ENCODE peak calls at places on chromosomes 12 and 14, in eight cellular contexts. M is adrenal gland, J is gastrocnemius medialis, U is tibial nerve, K is Peyer's patch, C is Panc1, Q is neural progenitor cell, W is transverse colon. N is an unnamed sample.
A peak's percentile ranks its signal among the peaks of the same experiment; 100 is the strongest.

GRCh38 chr12:76037130-76038105 is 5.8 kb upstream of the PHLDA1 start:
- DNase-seq in M (peak; percentile 35), J (no peak), U (peak; percentile 48), K (no peak), C (no peak), Q (peak; percentile 83), W (no peak), N (no peak)

GRCh38 chr14:34475163-34475562 is 13.1 kb upstream of the SPTSSA start:
- DNase-seq in M (no peak), J (no peak), U (no peak), K (no peak), C (no peak), Q (no peak), W (no peak), N (no peak)

GRCh38 chr14:51636109-51636508 is 15.6 kb upstream of the FRMD6 start:
- DNase-seq in M (no peak), J (no peak), U (no peak), K (no peak), C (no peak), Q (no peak), W (no peak), N (no peak)

GRCh38 chr14:99524091-99524661 is 43.0 kb downstream of the CCNK start:
- DNase-seq in M (no peak), J (no peak), U (no peak), K (no peak), C (no peak), Q (no peak), W (peak; percentile 41), N (no peak)

GRCh38 chr12:13205809-13206559 is 9.5 kb downstream of the EMP1 start:
- DNase-seq in M (no peak), J (no peak), U (no peak), K (no peak), C (no peak), Q (no peak), W (no peak), N (no peak)

GRCh38 chr14:51293149-51293925 is 53.3 kb downstream of the TMX1 start:
- DNase-seq in M (peak; percentile 18), J (peak; percentile 15), U (peak; percentile 20), K (no peak), C (no peak), Q (no peak), W (no peak), N (peak; percentile 92)

GRCh38 chr14:87628129-87628528 is 364.9 kb downstream of the GALC start:
- DNase-seq in M (no peak), J (no peak), U (peak; percentile 52), K (no peak), C (no peak), Q (peak; percentile 90), W (no peak), N (peak; percentile 66)

GRCh38 chr12:132523576-132524331 is 33.8 kb downstream of the FBRSL1 start:
- DNase-seq in M (peak; percentile 73), J (peak; percentile 16), U (peak; percentile 78), K (peak; percentile 81), C (peak; percentile 17), Q (peak; percentile 75), W (peak; percentile 73), N (no peak)

GRCh38 chr14:76937181-76938091 is 91.1 kb downstream of the IRF2BPL start:
- DNase-seq in M (no peak), J (no peak), U (no peak), K (no peak), C (no peak), Q (peak; percentile 78), W (peak; percentile 30), N (no peak)

GRCh38 chr14:102158797-102159196 is 19.1 kb downstream of the WDR20 start:
- DNase-seq in M (no peak), J (no peak), U (no peak), K (no peak), C (no peak), Q (no peak), W (no peak), N (no peak)

GRCh38 chr14:44339256-44339655 is 167.8 kb downstream of the FSCB start:
- DNase-seq in M (no peak), J (no peak), U (no peak), K (no peak), C (no peak), Q (no peak), W (no peak), N (no peak)

GRCh38 chr14:95294320-95294719 is 25.4 kb downstream of the CLMN start:
- DNase-seq in M (no peak), J (no peak), U (no peak), K (no peak), C (no peak), Q (no peak), W (no peak), N (no peak)

GRCh38 chr12:118052324-118053070 is 8.5 kb downstream of the WSB2 start:
- DNase-seq in M (peak; percentile 79), J (peak; percentile 76), U (peak; percentile 83), K (peak; percentile 78), C (peak; percentile 96), Q (no peak), W (peak; percentile 86), N (no peak)

GRCh38 chr12:56282030-56282429 is 15.3 kb downstream of the COQ10A start:
- DNase-seq in M (no peak), J (no peak), U (no peak), K (no peak), C (no peak), Q (no peak), W (no peak), N (no peak)

GRCh38 chr12:41532072-41532471 is 344.0 kb downstream of the PDZRN4 start:
- DNase-seq in M (no peak), J (no peak), U (no peak), K (no peak), C (no peak), Q (no peak), W (no peak), N (no peak)

GRCh38 chr14:99755068-99755405 is 38.2 kb upstream of the EML1 start:
- DNase-seq in M (peak; percentile 24), J (no peak), U (no peak), K (peak; percentile 15), C (no peak), Q (no peak), W (no peak), N (no peak)

GRCh38 chr12:26937863-26938659 is at the start of the genes FGFR1OP2 and INTS13:
- DNase-seq in M (peak; percentile 100), J (peak; percentile 98), U (peak; percentile 99), K (peak; percentile 98), C (peak; percentile 98), Q (peak; percentile 99), W (peak; percentile 99), N (peak; percentile 98)
- H3K4me1 ChIP-seq in M (peaks cover 59% of the 10 kb centered on the region), J (peaks cover 57% of the 10 kb centered on the region), U (no peaks in the 10 kb centered on the region), K (peaks cover 10% of the 10 kb centered on the region), C (peaks cover 40% of the 10 kb centered on the region), Q (peaks cover 27% of the 10 kb centered on the region), W (peaks cover 32% of the 10 kb centered on the region), N (peaks cover 67% of the 10 kb centered on the region)

GRCh38 chr14:69581316-69581935 is 6.8 kb upstream of the CCDC177 start:
- DNase-seq in M (no peak), J (no peak), U (no peak), K (no peak), C (no peak), Q (no peak), W (no peak), N (no peak)

GRCh38 chr14:69579476-69579875 is 4.8 kb upstream of the CCDC177 start:
- DNase-seq in M (no peak), J (no peak), U (no peak), K (no peak), C (no peak), Q (no peak), W (no peak), N (no peak)

GRCh38 chr14:69582829-69583228 is 8.2 kb upstream of the CCDC177 start:
- DNase-seq in M (no peak), J (no peak), U (no peak), K (no peak), C (no peak), Q (no peak), W (no peak), N (no peak)

GRCh38 chr14:69582207-69582606 is 7.5 kb upstream of the CCDC177 start:
- DNase-seq in M (no peak), J (no peak), U (no peak), K (no peak), C (no peak), Q (no peak), W (no peak), N (no peak)

DNA sequence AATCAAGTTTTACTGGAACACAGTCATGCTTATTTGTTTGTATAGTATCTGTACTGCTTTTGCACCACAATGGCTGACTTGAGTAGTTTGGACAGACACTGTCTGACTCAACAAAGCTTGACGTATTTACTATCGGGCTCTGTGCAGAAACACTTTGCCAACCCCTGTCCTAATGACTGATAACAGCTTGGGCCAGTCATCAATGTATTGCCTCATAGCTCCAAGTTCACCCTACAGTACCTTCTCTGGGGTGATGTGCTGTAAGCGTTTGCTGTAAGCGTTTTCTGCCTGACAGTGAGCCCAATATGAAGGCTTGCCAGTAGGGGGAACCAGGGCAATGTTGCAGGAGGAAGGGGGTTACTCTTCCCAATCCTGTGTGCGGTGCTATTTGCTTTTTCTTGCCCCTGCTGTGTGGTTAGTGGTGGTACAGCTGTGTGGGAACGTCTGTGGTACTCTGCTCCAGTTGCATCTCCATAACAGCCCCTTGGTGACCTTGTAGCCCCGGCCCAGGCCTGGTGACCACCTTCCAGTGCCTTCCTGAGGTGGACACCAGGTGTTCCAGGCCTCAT is 5.4 kb upstream of the CCDC177 start:
- DNase-seq in M (peak; percentile 61), J (no peak), U (no peak), K (peak; percentile 53), C (peak; percentile 13), Q (peak; percentile 73), W (no peak), N (no peak)
- TF ChIP-seq CTCF in M (peak; percentile 50), J (no peak), U (peak; percentile 6), K (no peak), C (peak; percentile 65), Q (peak; percentile 73), W (no peak), N (no peak)

GRCh38 chr12:22284871-22285270 is 49.6 kb downstream of the ST8SIA1 start:
- DNase-seq in M (no peak), J (no peak), U (no peak), K (no peak), C (no peak), Q (no peak), W (no peak), N (no peak)
- H3K4me1 ChIP-seq in M (peaks cover 12% of the 10 kb centered on the region), J (no peaks in the 10 kb centered on the region), U (no peaks in the 10 kb centered on the region), K (no peaks in the 10 kb centered on the region), C (no peaks in the 10 kb centered on the region), Q (peaks cover 7% of the 10 kb centered on the region), W (no peaks in the 10 kb centered on the region), N (peaks cover 31% of the 10 kb centered on the region)

GRCh38 chr12:106248849-106249371 is 1.1 kb upstream of the CKAP4 start:
- DNase-seq in M (no peak), J (no peak), U (no peak), K (no peak), C (no peak), Q (no peak), W (peak; percentile 19), N (no peak)

GRCh38 chr12:106252056-106252455 is 4.2 kb upstream of the CKAP4 start:
- DNase-seq in M (no peak), J (no peak), U (no peak), K (no peak), C (no peak), Q (no peak), W (no peak), N (no peak)

GRCh38 chr12:106254724-106255123 is 6.9 kb upstream of the CKAP4 start:
- DNase-seq in M (no peak), J (no peak), U (no peak), K (no peak), C (no peak), Q (peak; percentile 57), W (no peak), N (no peak)

GRCh38 chr12:106249411-106250135 is 1.8 kb upstream of the CKAP4 start:
- DNase-seq in M (no peak), J (no peak), U (no peak), K (peak; percentile 57), C (no peak), Q (no peak), W (peak; percentile 75), N (no peak)

GRCh38 chr12:106251636-106252035 is 3.8 kb upstream of the CKAP4 start:
- DNase-seq in M (no peak), J (no peak), U (no peak), K (no peak), C (no peak), Q (peak; percentile 12), W (no peak), N (no peak)
- TF ChIP-seq CTCF in M (no peak), J (no peak), U (no peak), K (no peak), C (no peak), Q (no peak), W (no peak), N (no peak)